ENCODE peak calls at places on chromosomes 12 and 14, in five cellular contexts. One of them, this sample, is unnamed.

GRCh38 chr14:36655963-36656768 is 5.5 kb upstream of the PAX9 start:
- DNase-seq in kidney glomerular epithelial cell: no peak
- DNase-seq in germinal center: peak
- DNase-seq in T-cell: no peak
- DNase-seq in activated naive CD8-positive, alpha-beta T cell treated with anti-CD3 and anti-CD28 coated beads, Interleukin-2, amount 50 U/mL, for 24 hours: peak
- DNase-seq in this sample: no peak

GRCh38 chr12:117035287-117035686 is 63.9 kb downstream of the TESC start:
- DNase-seq in germinal center: no peak
- DNase-seq in kidney glomerular epithelial cell: no peak
- DNase-seq in activated naive CD8-positive, alpha-beta T cell treated with anti-CD3 and anti-CD28 coated beads, Interleukin-2, amount 50 U/mL, for 24 hours: no peak
- DNase-seq in T-cell: no peak
- DNase-seq in this sample: no peak

GRCh38 chr12:55940065-55940732 is 9.2 kb downstream of the DGKA start:
- DNase-seq in kidney glomerular epithelial cell: peak
- DNase-seq in T-cell: peak
- DNase-seq in germinal center: peak
- DNase-seq in activated naive CD8-positive, alpha-beta T cell treated with anti-CD3 and anti-CD28 coated beads, Interleukin-2, amount 50 U/mL, for 24 hours: peak
- DNase-seq in this sample: peak

GRCh38 chr12:42696424-42697149 is 107.0 kb upstream of the PRICKLE1 start:
- DNase-seq in germinal center: no peak
- DNase-seq in activated naive CD8-positive, alpha-beta T cell treated with anti-CD3 and anti-CD28 coated beads, Interleukin-2, amount 50 U/mL, for 24 hours: no peak
- DNase-seq in kidney glomerular epithelial cell: no peak
- DNase-seq in T-cell: no peak
- DNase-seq in this sample: peak

GRCh38 chr14:55127491-55127951 is 1.5 kb upstream of the LGALS3 start:
- DNase-seq in activated naive CD8-positive, alpha-beta T cell treated with anti-CD3 and anti-CD28 coated beads, Interleukin-2, amount 50 U/mL, for 24 hours: no peak
- DNase-seq in T-cell: no peak
- DNase-seq in germinal center: no peak
- DNase-seq in kidney glomerular epithelial cell: peak
- DNase-seq in this sample: peak

GRCh38 chr14:58697927-58698641 is 60.3 kb downstream of the DACT1 start:
- DNase-seq in activated naive CD8-positive, alpha-beta T cell treated with anti-CD3 and anti-CD28 coated beads, Interleukin-2, amount 50 U/mL, for 24 hours: no peak
- DNase-seq in kidney glomerular epithelial cell: peak
- DNase-seq in T-cell: no peak
- DNase-seq in germinal center: no peak
- DNase-seq in this sample: peak

GRCh38 chr12:127389923-127390322 is 877.0 kb upstream of the TMEM132C start:
- DNase-seq in germinal center: no peak
- DNase-seq in T-cell: no peak
- DNase-seq in activated naive CD8-positive, alpha-beta T cell treated with anti-CD3 and anti-CD28 coated beads, Interleukin-2, amount 50 U/mL, for 24 hours: no peak
- DNase-seq in kidney glomerular epithelial cell: peak
- DNase-seq in this sample: peak

GRCh38 chr12:25054783-25055144 is 105.9 kb upstream of the BCAT1 start:
- DNase-seq in germinal center: no peak
- DNase-seq in kidney glomerular epithelial cell: no peak
- DNase-seq in T-cell: no peak
- DNase-seq in activated naive CD8-positive, alpha-beta T cell treated with anti-CD3 and anti-CD28 coated beads, Interleukin-2, amount 50 U/mL, for 24 hours: peak
- DNase-seq in this sample: no peak

GRCh38 chr12:82695531-82695930 is 8.8 kb downstream of the TMTC2 start:
- DNase-seq in activated naive CD8-positive, alpha-beta T cell treated with anti-CD3 and anti-CD28 coated beads, Interleukin-2, amount 50 U/mL, for 24 hours: no peak
- DNase-seq in kidney glomerular epithelial cell: no peak
- DNase-seq in germinal center: no peak
- DNase-seq in T-cell: no peak
- DNase-seq in this sample: no peak

GRCh38 chr12:85575115-85576096 is 260.8 kb downstream of the RASSF9 start:
- DNase-seq in germinal center: peak
- DNase-seq in kidney glomerular epithelial cell: peak
- DNase-seq in T-cell: no peak
- DNase-seq in activated naive CD8-positive, alpha-beta T cell treated with anti-CD3 and anti-CD28 coated beads, Interleukin-2, amount 50 U/mL, for 24 hours: peak
- DNase-seq in this sample: peak

GRCh38 chr14:95313707-95314106 is 6.0 kb downstream of the CLMN start:
- DNase-seq in T-cell: no peak
- DNase-seq in activated naive CD8-positive, alpha-beta T cell treated with anti-CD3 and anti-CD28 coated beads, Interleukin-2, amount 50 U/mL, for 24 hours: no peak
- DNase-seq in kidney glomerular epithelial cell: no peak
- DNase-seq in germinal center: no peak
- DNase-seq in this sample: peak

GRCh38 chr14:76236172-76237130 is 84.7 kb downstream of the GPATCH2L start:
- DNase-seq in T-cell: no peak
- DNase-seq in germinal center: no peak
- DNase-seq in kidney glomerular epithelial cell: no peak
- DNase-seq in activated naive CD8-positive, alpha-beta T cell treated with anti-CD3 and anti-CD28 coated beads, Interleukin-2, amount 50 U/mL, for 24 hours: no peak
- DNase-seq in this sample: no peak

GRCh38 chr12:63400746-63401145 is 249.7 kb upstream of the AVPR1A start:
- DNase-seq in germinal center: no peak
- DNase-seq in T-cell: no peak
- DNase-seq in kidney glomerular epithelial cell: peak
- DNase-seq in activated naive CD8-positive, alpha-beta T cell treated with anti-CD3 and anti-CD28 coated beads, Interleukin-2, amount 50 U/mL, for 24 hours: no peak
- DNase-seq in this sample: peak

GRCh38 chr12:117580718-117581062 is 219.3 kb upstream of the NOS1 start:
- DNase-seq in kidney glomerular epithelial cell: peak
- DNase-seq in activated naive CD8-positive, alpha-beta T cell treated with anti-CD3 and anti-CD28 coated beads, Interleukin-2, amount 50 U/mL, for 24 hours: no peak
- DNase-seq in germinal center: peak
- DNase-seq in T-cell: no peak
- DNase-seq in this sample: no peak

GRCh38 chr14:92780444-92780843 is 13.7 kb upstream of the GOLGA5 start:
- DNase-seq in activated naive CD8-positive, alpha-beta T cell treated with anti-CD3 and anti-CD28 coated beads, Interleukin-2, amount 50 U/mL, for 24 hours: no peak
- DNase-seq in germinal center: no peak
- DNase-seq in T-cell: no peak
- DNase-seq in kidney glomerular epithelial cell: no peak
- DNase-seq in this sample: peak

GRCh38 chr14:105328678-105329390 is 14.3 kb downstream of the PACS2 start:
- DNase-seq in kidney glomerular epithelial cell: no peak
- DNase-seq in germinal center: no peak
- DNase-seq in activated naive CD8-positive, alpha-beta T cell treated with anti-CD3 and anti-CD28 coated beads, Interleukin-2, amount 50 U/mL, for 24 hours: no peak
- DNase-seq in T-cell: no peak
- DNase-seq in this sample: no peak

GRCh38 chr14:66247662-66248061 is 238.5 kb upstream of the CCDC196 start:
- DNase-seq in activated naive CD8-positive, alpha-beta T cell treated with anti-CD3 and anti-CD28 coated beads, Interleukin-2, amount 50 U/mL, for 24 hours: no peak
- DNase-seq in kidney glomerular epithelial cell: no peak
- DNase-seq in T-cell: no peak
- DNase-seq in germinal center: no peak
- DNase-seq in this sample: no peak

GRCh38 chr12:58764100-58764953 is 156.0 kb downstream of the LRIG3 start:
- DNase-seq in germinal center: no peak
- DNase-seq in kidney glomerular epithelial cell: peak
- DNase-seq in T-cell: no peak
- DNase-seq in activated naive CD8-positive, alpha-beta T cell treated with anti-CD3 and anti-CD28 coated beads, Interleukin-2, amount 50 U/mL, for 24 hours: no peak
- DNase-seq in this sample: peak

GRCh38 chr14:104427126-104427851 is 152.3 kb upstream of the C14orf180 start:
- DNase-seq in T-cell: no peak
- DNase-seq in germinal center: no peak
- DNase-seq in kidney glomerular epithelial cell: no peak
- DNase-seq in activated naive CD8-positive, alpha-beta T cell treated with anti-CD3 and anti-CD28 coated beads, Interleukin-2, amount 50 U/mL, for 24 hours: no peak
- DNase-seq in this sample: no peak

GRCh38 chr12:84842406-84843013 is 70.1 kb downstream of the SLC6A15 start:
- DNase-seq in T-cell: no peak
- DNase-seq in activated naive CD8-positive, alpha-beta T cell treated with anti-CD3 and anti-CD28 coated beads, Interleukin-2, amount 50 U/mL, for 24 hours: no peak
- DNase-seq in kidney glomerular epithelial cell: peak
- DNase-seq in germinal center: peak
- DNase-seq in this sample: peak

GRCh38 chr14:61661471-61661988 is 33.8 kb upstream of the HIF1A start:
- DNase-seq in kidney glomerular epithelial cell: no peak
- DNase-seq in activated naive CD8-positive, alpha-beta T cell treated with anti-CD3 and anti-CD28 coated beads, Interleukin-2, amount 50 U/mL, for 24 hours: no peak
- DNase-seq in T-cell: no peak
- DNase-seq in germinal center: peak
- DNase-seq in this sample: no peak

GRCh38 chr12:26416550-26416949 is 221.2 kb downstream of the SSPN start:
- DNase-seq in T-cell: no peak
- DNase-seq in kidney glomerular epithelial cell: no peak
- DNase-seq in germinal center: no peak
- DNase-seq in activated naive CD8-positive, alpha-beta T cell treated with anti-CD3 and anti-CD28 coated beads, Interleukin-2, amount 50 U/mL, for 24 hours: no peak
- DNase-seq in this sample: no peak

GRCh38 chr12:13093191-13093849 is 10.1 kb downstream of the GSG1 start:
- DNase-seq in kidney glomerular epithelial cell: peak
- DNase-seq in T-cell: no peak
- DNase-seq in activated naive CD8-positive, alpha-beta T cell treated with anti-CD3 and anti-CD28 coated beads, Interleukin-2, amount 50 U/mL, for 24 hours: no peak
- DNase-seq in germinal center: no peak
- DNase-seq in this sample: peak

GRCh38 chr12:29730481-29730880 is 53.3 kb downstream of the TMTC1 start:
- DNase-seq in germinal center: no peak
- DNase-seq in kidney glomerular epithelial cell: no peak
- DNase-seq in activated naive CD8-positive, alpha-beta T cell treated with anti-CD3 and anti-CD28 coated beads, Interleukin-2, amount 50 U/mL, for 24 hours: no peak
- DNase-seq in T-cell: no peak
- DNase-seq in this sample: no peak

GRCh38 chr12:75947171-75947723 is 84.3 kb downstream of the PHLDA1 start:
- DNase-seq in germinal center: no peak
- DNase-seq in T-cell: no peak
- DNase-seq in activated naive CD8-positive, alpha-beta T cell treated with anti-CD3 and anti-CD28 coated beads, Interleukin-2, amount 50 U/mL, for 24 hours: no peak
- DNase-seq in kidney glomerular epithelial cell: no peak
- DNase-seq in this sample: no peak

This sample was measured in renal cortical epithelial cell.